ENCODE peak calls at places on chromosomes 6 and 20, in five cellular contexts. K, T, G, N and D are unnamed samples.

GRCh38 chr6:17877196-17877889 is 110.1 kb downstream of the KIF13A start:
- DNase-seq in T (peak), N (no peak), K (no peak), G (peak), D (no peak)

GRCh38 chr6:46023216-46023915 is 7.7 kb upstream of the CLIC5 start:
- DNase-seq in N (no peak), K (no peak), G (peak), T (peak), D (no peak)

GRCh38 chr6:56172144-56172543 is 75.2 kb downstream of the COL21A1 start:
- DNase-seq in N (no peak), T (no peak), G (no peak), K (no peak), D (no peak)

GRCh38 chr6:166589334-166589731 is 2.9 kb upstream of the RAMACL start:
- DNase-seq in K (no peak), G (no peak), T (no peak), N (no peak), D (no peak)

GRCh38 chr20:36310215-36310981 is 4.3 kb downstream of the DLGAP4 start:
- DNase-seq in T (no peak), K (no peak), N (no peak), G (no peak), D (no peak)

GRCh38 chr6:44512868-44513641 is 125.5 kb downstream of the CDC5L start:
- DNase-seq in G (no peak), N (peak), K (no peak), T (peak), D (no peak)

GRCh38 chr20:47696856-47697255 is 88.4 kb downstream of the SULF2 start:
- DNase-seq in T (no peak), K (no peak), N (no peak), G (no peak), D (no peak)

GRCh38 chr6:111154981-111155380 is 67.7 kb downstream of the SLC16A10 start:
- DNase-seq in N (no peak), K (no peak), G (no peak), T (no peak), D (no peak)

GRCh38 chr6:74741608-74742007 is 464.2 kb downstream of the COL12A1 start:
- DNase-seq in G (no peak), K (no peak), T (no peak), N (no peak), D (no peak)

GRCh38 chr20:51910202-51911050 is 108.1 kb upstream of the SALL4 start:
- DNase-seq in T (no peak), G (no peak), K (no peak), N (no peak), D (no peak)

GRCh38 chr6:11473008-11473740 is 64.4 kb upstream of the TMEM170B start:
- DNase-seq in N (no peak), K (no peak), G (no peak), T (no peak), D (no peak)

GRCh38 chr6:147167009-147167408 is 37.2 kb upstream of the STXBP5 start:
- DNase-seq in G (no peak), N (no peak), K (no peak), T (peak), D (no peak)

GRCh38 chr6:28940294-28940858 is 16.6 kb upstream of the TRIM27 start:
- DNase-seq in K (no peak), N (peak), T (no peak), G (peak), D (peak)

GRCh38 chr6:111845441-111845871 is 27.8 kb downstream of the FYN start:
- DNase-seq in K (no peak), N (no peak), G (no peak), T (peak), D (no peak)

GRCh38 chr6:144341831-144342527 is 56.8 kb downstream of the UTRN start:
- DNase-seq in N (no peak), K (no peak), G (no peak), T (no peak), D (no peak)

GRCh38 chr6:133040025-133040838 is 200.9 kb upstream of the EYA4 start:
- DNase-seq in N (no peak), K (no peak), T (peak), G (no peak), D (no peak)

GRCh38 chr6:98924647-98925046 is 23.1 kb downstream of the FBXL4 start:
- DNase-seq in K (no peak), N (no peak), T (no peak), G (no peak), D (no peak)

GRCh38 chr6:75222261-75222660 is 16.4 kb upstream of the COL12A1 start:
- DNase-seq in K (no peak), T (no peak), G (no peak), N (no peak), D (no peak)

GRCh38 chr6:30074331-30075093 is 1.1 kb downstream of the RNF39 start:
- DNase-seq in K (no peak), T (no peak), N (no peak), G (no peak), D (no peak)

GRCh38 chr6:38640216-38640909 is 634 bp upstream of the BTBD9 start:
- DNase-seq in G (no peak), N (no peak), T (no peak), K (no peak), D (no peak)

GRCh38 chr20:16385462-16385861 is 187.8 kb downstream of the KIF16B start:
- DNase-seq in T (no peak), N (no peak), G (no peak), K (no peak), D (no peak)

GRCh38 chr20:373171-373890 is 7.2 kb upstream of the TRIB3 start:
- DNase-seq in K (no peak), G (peak), N (no peak), T (peak), D (no peak)

GRCh38 chr20:31449511-31450128 is 9.2 kb downstream of the DEFB123 start:
- DNase-seq in N (no peak), T (no peak), K (no peak), G (no peak), D (no peak)

GRCh38 chr6:159981171-159981571 is 12.3 kb downstream of the IGF2R start:
- DNase-seq in T (no peak), N (no peak), G (no peak), K (no peak), D (no peak)

GRCh38 chr6:44305200-44305725 is 7.9 kb downstream of the AARS2 start:
- DNase-seq in N (no peak), T (no peak), K (no peak), G (no peak), D (no peak)

GRCh38 chr6:119142051-119142450 is 63.6 kb upstream of the FAM184A start:
- DNase-seq in T (no peak), N (no peak), K (no peak), G (no peak), D (no peak)

GRCh38 chr6:79600313-79601019 is 30.7 kb upstream of the SH3BGRL2 start:
- DNase-seq in G (no peak), N (no peak), K (no peak), T (no peak), D (no peak)

GRCh38 chr6:134753001-134753400 is 196.9 kb downstream of the ALDH8A1 start:
- DNase-seq in G (no peak), K (no peak), N (no peak), T (no peak), D (no peak)

GRCh38 chr6:11317885-11318771 is 85.7 kb upstream of the NEDD9 start:
- DNase-seq in K (peak), G (peak), N (no peak), T (peak), D (peak)

GRCh38 chr6:101268541-101268940 is 125.0 kb upstream of the GRIK2 start:
- DNase-seq in K (no peak), N (no peak), G (no peak), T (no peak), D (no peak)

GRCh38 chr6:39124114-39124513 is 9.1 kb upstream of the SAYSD1 start:
- DNase-seq in K (no peak), G (no peak), T (no peak), N (no peak), D (no peak)

GRCh38 chr6:28005124-28005662 is 48.2 kb downstream of the OR2B6 start:
- DNase-seq in K (no peak), T (no peak), N (no peak), G (no peak), D (no peak)

GRCh38 chr6:142918339-142919042 is 26.5 kb downstream of the HIVEP2 start:
- DNase-seq in T (no peak), N (no peak), K (no peak), G (no peak), D (no peak)